ENCODE peak calls at places on chromosome 21, in five cellular contexts. U is retina; C is stimulated activated CD4-positive, alpha-beta T cell treated with anti-CD3 and anti-CD28 coated beads, Interleukin-1b, Interleukin-23, amount 100 ng/mL, for 24 hours; B is fibroblast of villous mesenchyme; J is effector CD4-positive, alpha-beta T cell. K is an unnamed sample.

GRCh38 chr21:31161157-31161556 is 122.9 kb upstream of the KRTAP19-8 start:
- DNase-seq in U (peak), C (no peak), B (no peak), J (no peak), K (no peak)

GRCh38 chr21:45791562-45792418 is 148.3 kb downstream of the PCBP3 start:
- DNase-seq in U (no peak), C (no peak), B (no peak), J (no peak), K (no peak)

GRCh38 chr21:38282921-38283320 is 26.1 kb downstream of the KCNJ15 start:
- DNase-seq in U (no peak), C (no peak), B (peak), J (no peak), K (no peak)

GRCh38 chr21:35922618-35923017 is 137.7 kb downstream of the SETD4 start:
- DNase-seq in U (no peak), C (no peak), B (peak), J (no peak), K (no peak)

GRCh38 chr21:41168391-41169257 is 664 bp downstream of the BACE2 start:
- DNase-seq in U (peak), C (no peak), B (peak), J (no peak), K (no peak)

GRCh38 chr21:34724131-34724856 is 55.5 kb downstream of the CLIC6 start:
- DNase-seq in U (no peak), C (no peak), B (no peak), J (no peak), K (no peak)

GRCh38 chr21:38678827-38679226 is 126.9 kb upstream of the ETS2 start:
- DNase-seq in U (no peak), C (no peak), B (no peak), J (no peak), K (no peak)

GRCh38 chr21:25639167-25639921 is at the start of gene JAM2:
- DNase-seq in U (no peak), C (no peak), B (peak), J (peak), K (peak)

GRCh38 chr21:15060776-15061175 is 4.0 kb downstream of the NRIP1 start:
- DNase-seq in U (no peak), C (no peak), B (peak), J (no peak), K (no peak)

GRCh38 chr21:31326478-31327247 is 17.4 kb downstream of the TIAM1 start:
- DNase-seq in U (peak), C (no peak), B (no peak), J (no peak), K (no peak)

GRCh38 chr21:44089001-44089911 is 17.9 kb upstream of the PWP2 start:
- DNase-seq in U (no peak), C (no peak), B (no peak), J (peak), K (peak)

GRCh38 chr21:45140346-45140940 is 66.1 kb downstream of the ADARB1 start:
- DNase-seq in U (peak), C (no peak), B (peak), J (peak), K (peak)

GRCh38 chr21:44513389-44514217 is 26.4 kb downstream of the KRTAP10-1 start:
- DNase-seq in U (no peak), C (no peak), B (no peak), J (no peak), K (no peak)

GRCh38 chr21:37041706-37042271 is 31.1 kb downstream of the PIGP start:
- DNase-seq in U (no peak), C (no peak), B (no peak), J (no peak), K (no peak)

GRCh38 chr21:38740131-38740530 is 65.6 kb upstream of the ETS2 start:
- DNase-seq in U (no peak), C (no peak), B (no peak), J (no peak), K (no peak)

GRCh38 chr21:36693144-36694040 is 5.5 kb upstream of the SIM2 start:
- DNase-seq in U (peak), C (no peak), B (no peak), J (no peak), K (no peak)

GRCh38 chr21:28332796-28333195 is 659.9 kb downstream of the LTN1 start:
- DNase-seq in U (no peak), C (no peak), B (no peak), J (no peak), K (no peak)

GRCh38 chr21:26954591-26955214 is 12.2 kb downstream of the ADAMTS5 start:
- DNase-seq in U (peak), C (no peak), B (no peak), J (no peak), K (no peak)

GRCh38 chr21:34061983-34062382 is 11.4 kb upstream of the MRPS6 start:
- DNase-seq in U (no peak), C (no peak), B (no peak), J (no peak), K (no peak)

GRCh38 chr21:28215214-28215954 is 777.3 kb downstream of the LTN1 start:
- DNase-seq in U (no peak), C (no peak), B (peak), J (no peak), K (no peak)

GRCh38 chr21:38955495-38955894 is 149.8 kb downstream of the ETS2 start:
- DNase-seq in U (no peak), C (no peak), B (peak), J (no peak), K (no peak)

GRCh38 chr21:34128674-34129038 is 55.3 kb downstream of the MRPS6 start:
- DNase-seq in U (no peak), C (no peak), B (peak), J (no peak), K (no peak)